ENCODE peak calls at places on chromosomes 13 and 19, in seven cellular contexts. One of them, this sample, is unnamed.

GRCh38 chr13:82681535-82681934 is 1200.7 kb downstream of the SLITRK1 start:
- DNase-seq in NCI-H1092 treated with DMSO at 0.1 percent for 48 hours: no peak
- DNase-seq in hepatic stellate cell: no peak
- DNase-seq in foreskin fibroblast: no peak
- DNase-seq in heart right ventricle: no peak
- DNase-seq in HuH-7: no peak
- DNase-seq in GDM1: no peak
- DNase-seq in this sample: no peak

GRCh38 chr13:75507027-75508001 is 25.3 kb upstream of the TBC1D4 start:
- DNase-seq in NCI-H1092 treated with DMSO at 0.1 percent for 48 hours: peak; percentile 18
- DNase-seq in hepatic stellate cell: no peak
- DNase-seq in foreskin fibroblast: no peak
- DNase-seq in heart right ventricle: no peak
- DNase-seq in HuH-7: no peak
- DNase-seq in GDM1: no peak
- DNase-seq in this sample: no peak

GRCh38 chr13:43363156-43363918 is 340.0 kb downstream of the DNAJC15 start:
- DNase-seq in NCI-H1092 treated with DMSO at 0.1 percent for 48 hours: peak; percentile 28
- DNase-seq in hepatic stellate cell: no peak
- DNase-seq in foreskin fibroblast: peak; percentile 62
- DNase-seq in heart right ventricle: no peak
- DNase-seq in HuH-7: no peak
- DNase-seq in GDM1: no peak
- DNase-seq in this sample: peak; percentile 40

GRCh38 chr13:48585456-48585840 is 52.6 kb upstream of the RCBTB2 start:
- DNase-seq in NCI-H1092 treated with DMSO at 0.1 percent for 48 hours: peak; percentile 45
- DNase-seq in hepatic stellate cell: no peak
- DNase-seq in foreskin fibroblast: peak; percentile 47
- DNase-seq in heart right ventricle: peak; percentile 42
- DNase-seq in HuH-7: no peak
- DNase-seq in GDM1: no peak
- DNase-seq in this sample: peak; percentile 16

GRCh38 chr19:3669616-3670257 is 30.5 kb downstream of the PIP5K1C start:
- DNase-seq in NCI-H1092 treated with DMSO at 0.1 percent for 48 hours: no peak
- DNase-seq in hepatic stellate cell: no peak
- DNase-seq in foreskin fibroblast: no peak
- DNase-seq in heart right ventricle: no peak
- DNase-seq in HuH-7: no peak
- DNase-seq in GDM1: no peak
- DNase-seq in this sample: no peak

GRCh38 chr19:6842871-6843607 is 44.3 kb upstream of the ADGRE1 start:
- DNase-seq in NCI-H1092 treated with DMSO at 0.1 percent for 48 hours: no peak
- DNase-seq in hepatic stellate cell: no peak
- DNase-seq in foreskin fibroblast: no peak
- DNase-seq in heart right ventricle: no peak
- DNase-seq in HuH-7: no peak
- DNase-seq in GDM1: no peak
- DNase-seq in this sample: no peak

GRCh38 chr13:29310806-29311205 is 284.7 kb downstream of the SLC7A1 start:
- DNase-seq in NCI-H1092 treated with DMSO at 0.1 percent for 48 hours: no peak
- DNase-seq in hepatic stellate cell: no peak
- DNase-seq in foreskin fibroblast: no peak
- DNase-seq in heart right ventricle: no peak
- DNase-seq in HuH-7: no peak
- DNase-seq in GDM1: no peak
- DNase-seq in this sample: no peak

GRCh38 chr19:2053601-2054389 is 2.8 kb upstream of the MKNK2 start:
- DNase-seq in NCI-H1092 treated with DMSO at 0.1 percent for 48 hours: no peak
- DNase-seq in hepatic stellate cell: no peak
- DNase-seq in foreskin fibroblast: no peak
- DNase-seq in heart right ventricle: peak; percentile 76
- DNase-seq in HuH-7: no peak
- DNase-seq in GDM1: no peak
- DNase-seq in this sample: no peak

GRCh38 chr19:38831142-38831605 is 420 bp downstream of the ECH1 start:
- DNase-seq in NCI-H1092 treated with DMSO at 0.1 percent for 48 hours: no peak
- DNase-seq in hepatic stellate cell: peak; percentile 93
- DNase-seq in foreskin fibroblast: peak; percentile 94
- DNase-seq in heart right ventricle: peak; percentile 54
- DNase-seq in HuH-7: peak; percentile 85
- DNase-seq in GDM1: no peak
- DNase-seq in this sample: peak; percentile 89

GRCh38 chr13:48006396-48006795 is 5.3 kb upstream of the SUCLA2 start:
- DNase-seq in NCI-H1092 treated with DMSO at 0.1 percent for 48 hours: no peak
- DNase-seq in hepatic stellate cell: no peak
- DNase-seq in foreskin fibroblast: peak; percentile 16
- DNase-seq in heart right ventricle: no peak
- DNase-seq in HuH-7: no peak
- DNase-seq in GDM1: no peak
- DNase-seq in this sample: no peak